ENCODE peak calls at places on chromosomes 5 and 9, in ten cellular contexts. One of them, this sample, is unnamed.

GRCh38 chr9:97078362-97078761 is 39.4 kb upstream of the CTSV start:
- DNase-seq in Peyer's patch: no peak
- DNase-seq in suprapubic skin: no peak
- DNase-seq in A549: no peak
- DNase-seq in ovary: no peak
- DNase-seq in adrenal gland: no peak
- DNase-seq in HCT116: no peak
- DNase-seq in IMR-90: no peak
- DNase-seq in spleen: no peak
- DNase-seq in uterus: no peak
- DNase-seq in this sample: no peak

GRCh38 chr9:100579665-100580064 is 1.8 kb downstream of the CAVIN4 start:
- DNase-seq in Peyer's patch: no peak
- DNase-seq in suprapubic skin: no peak
- DNase-seq in A549: no peak
- DNase-seq in ovary: no peak
- DNase-seq in adrenal gland: no peak
- DNase-seq in HCT116: no peak
- DNase-seq in IMR-90: peak
- DNase-seq in spleen: no peak
- DNase-seq in uterus: no peak
- DNase-seq in this sample: no peak

GRCh38 chr9:20314981-20315380 is 307.3 kb downstream of the MLLT3 start:
- DNase-seq in Peyer's patch: no peak
- DNase-seq in suprapubic skin: no peak
- DNase-seq in A549: no peak
- DNase-seq in ovary: no peak
- DNase-seq in adrenal gland: no peak
- DNase-seq in HCT116: no peak
- DNase-seq in IMR-90: no peak
- DNase-seq in spleen: no peak
- DNase-seq in uterus: no peak
- DNase-seq in this sample: no peak

GRCh38 chr9:110364451-110364850 is 26.8 kb upstream of the TXNDC8 start:
- DNase-seq in Peyer's patch: no peak
- DNase-seq in suprapubic skin: no peak
- DNase-seq in A549: no peak
- DNase-seq in ovary: no peak
- DNase-seq in adrenal gland: no peak
- DNase-seq in HCT116: no peak
- DNase-seq in IMR-90: no peak
- DNase-seq in spleen: no peak
- DNase-seq in uterus: no peak
- DNase-seq in this sample: no peak

GRCh38 chr5:53123702-53124101 is 14.1 kb upstream of the MOCS2 start:
- DNase-seq in Peyer's patch: no peak
- DNase-seq in suprapubic skin: no peak
- DNase-seq in A549: no peak
- DNase-seq in ovary: no peak
- DNase-seq in adrenal gland: no peak
- DNase-seq in HCT116: no peak
- DNase-seq in IMR-90: peak
- DNase-seq in spleen: no peak
- DNase-seq in uterus: no peak
- DNase-seq in this sample: no peak

GRCh38 chr9:91943876-91944470 is 6.1 kb downstream of the ROR2 start:
- DNase-seq in Peyer's patch: no peak
- DNase-seq in suprapubic skin: no peak
- DNase-seq in A549: no peak
- DNase-seq in ovary: no peak
- DNase-seq in adrenal gland: no peak
- DNase-seq in HCT116: no peak
- DNase-seq in IMR-90: peak
- DNase-seq in spleen: no peak
- DNase-seq in uterus: no peak
- DNase-seq in this sample: no peak

GRCh38 chr9:84736076-84736475 is 66.5 kb downstream of the NTRK2 start:
- DNase-seq in Peyer's patch: no peak
- DNase-seq in suprapubic skin: no peak
- DNase-seq in A549: no peak
- DNase-seq in ovary: no peak
- DNase-seq in adrenal gland: no peak
- DNase-seq in HCT116: no peak
- DNase-seq in IMR-90: no peak
- DNase-seq in spleen: no peak
- DNase-seq in uterus: no peak
- DNase-seq in this sample: no peak

GRCh38 chr9:129776938-129777768 is 24.3 kb upstream of the PTGES start:
- DNase-seq in Peyer's patch: peak
- DNase-seq in suprapubic skin: peak
- DNase-seq in A549: peak
- DNase-seq in ovary: peak
- DNase-seq in adrenal gland: peak
- DNase-seq in HCT116: peak
- DNase-seq in IMR-90: peak
- DNase-seq in spleen: peak
- DNase-seq in uterus: peak
- DNase-seq in this sample: no peak

GRCh38 chr9:109766351-109766750 is 13.6 kb upstream of the PALM2AKAP2 start:
- DNase-seq in Peyer's patch: no peak
- DNase-seq in suprapubic skin: no peak
- DNase-seq in A549: peak
- DNase-seq in ovary: no peak
- DNase-seq in adrenal gland: peak
- DNase-seq in HCT116: no peak
- DNase-seq in IMR-90: peak
- DNase-seq in spleen: no peak
- DNase-seq in uterus: no peak
- DNase-seq in this sample: no peak

GRCh38 chr5:139637438-139638089 is 10.6 kb upstream of the CXXC5 start:
- DNase-seq in Peyer's patch: peak
- DNase-seq in suprapubic skin: peak
- DNase-seq in A549: no peak
- DNase-seq in ovary: peak
- DNase-seq in adrenal gland: peak
- DNase-seq in HCT116: no peak
- DNase-seq in IMR-90: peak
- DNase-seq in spleen: peak
- DNase-seq in uterus: peak
- DNase-seq in this sample: peak

GRCh38 chr5:126107381-126107780 is 315.8 kb upstream of the GRAMD2B start:
- DNase-seq in Peyer's patch: no peak
- DNase-seq in suprapubic skin: no peak
- DNase-seq in A549: no peak
- DNase-seq in ovary: no peak
- DNase-seq in adrenal gland: no peak
- DNase-seq in HCT116: no peak
- DNase-seq in IMR-90: no peak
- DNase-seq in spleen: no peak
- DNase-seq in uterus: no peak
- DNase-seq in this sample: no peak

GRCh38 chr9:136482793-136483588 is at the start of gene SEC16A:
- DNase-seq in Peyer's patch: peak
- DNase-seq in suprapubic skin: peak
- DNase-seq in A549: peak
- DNase-seq in ovary: peak
- DNase-seq in adrenal gland: peak
- DNase-seq in HCT116: peak
- DNase-seq in IMR-90: peak
- DNase-seq in spleen: peak
- DNase-seq in uterus: peak
- DNase-seq in this sample: peak
- TF ChIP-seq POLR2A in Peyer's patch: peak
- TF ChIP-seq POLR2A in suprapubic skin: peak
- TF ChIP-seq POLR2A in A549: peak
- TF ChIP-seq POLR2A in ovary: peak
- TF ChIP-seq POLR2A in adrenal gland: peak
- TF ChIP-seq POLR2A in HCT116: no peak
- TF ChIP-seq POLR2A in IMR-90: peak
- TF ChIP-seq POLR2A in spleen: no peak
- TF ChIP-seq POLR2A in uterus: peak
- TF ChIP-seq POLR2A in this sample: peak

GRCh38 chr5:177362871-177363507 is 5.3 kb downstream of the RGS14 start:
- DNase-seq in Peyer's patch: peak
- DNase-seq in suprapubic skin: peak
- DNase-seq in A549: peak
- DNase-seq in ovary: peak
- DNase-seq in adrenal gland: peak
- DNase-seq in HCT116: no peak
- DNase-seq in IMR-90: no peak
- DNase-seq in spleen: peak
- DNase-seq in uterus: peak
- DNase-seq in this sample: peak

GRCh38 chr5:177365845-177366527 is 8.3 kb downstream of the RGS14 start:
- DNase-seq in Peyer's patch: no peak
- DNase-seq in suprapubic skin: no peak
- DNase-seq in A549: no peak
- DNase-seq in ovary: no peak
- DNase-seq in adrenal gland: peak
- DNase-seq in HCT116: no peak
- DNase-seq in IMR-90: no peak
- DNase-seq in spleen: no peak
- DNase-seq in uterus: no peak
- DNase-seq in this sample: no peak

GRCh38 chr5:177363565-177363964 is 5.8 kb downstream of the RGS14 start:
- DNase-seq in Peyer's patch: no peak
- DNase-seq in suprapubic skin: no peak
- DNase-seq in A549: no peak
- DNase-seq in ovary: no peak
- DNase-seq in adrenal gland: no peak
- DNase-seq in HCT116: no peak
- DNase-seq in IMR-90: no peak
- DNase-seq in spleen: no peak
- DNase-seq in uterus: no peak
- DNase-seq in this sample: no peak

GRCh38 chr5:177362102-177362868 is 4.6 kb downstream of the RGS14 start:
- DNase-seq in Peyer's patch: no peak
- DNase-seq in suprapubic skin: no peak
- DNase-seq in A549: no peak
- DNase-seq in ovary: no peak
- DNase-seq in adrenal gland: no peak
- DNase-seq in HCT116: no peak
- DNase-seq in IMR-90: no peak
- DNase-seq in spleen: no peak
- DNase-seq in uterus: no peak
- DNase-seq in this sample: no peak

GRCh38 chr5:177364159-177364962 is 6.6 kb downstream of the RGS14 start:
- DNase-seq in Peyer's patch: no peak
- DNase-seq in suprapubic skin: no peak
- DNase-seq in A549: no peak
- DNase-seq in ovary: no peak
- DNase-seq in adrenal gland: no peak
- DNase-seq in HCT116: no peak
- DNase-seq in IMR-90: no peak
- DNase-seq in spleen: no peak
- DNase-seq in uterus: no peak
- DNase-seq in this sample: no peak
- TF ChIP-seq POLR2A in Peyer's patch: no peak
- TF ChIP-seq POLR2A in suprapubic skin: no peak
- TF ChIP-seq POLR2A in A549: no peak
- TF ChIP-seq POLR2A in ovary: no peak
- TF ChIP-seq POLR2A in adrenal gland: no peak
- TF ChIP-seq POLR2A in HCT116: no peak
- TF ChIP-seq POLR2A in IMR-90: no peak
- TF ChIP-seq POLR2A in spleen: no peak
- TF ChIP-seq POLR2A in uterus: no peak
- TF ChIP-seq POLR2A in this sample: no peak

DNA sequence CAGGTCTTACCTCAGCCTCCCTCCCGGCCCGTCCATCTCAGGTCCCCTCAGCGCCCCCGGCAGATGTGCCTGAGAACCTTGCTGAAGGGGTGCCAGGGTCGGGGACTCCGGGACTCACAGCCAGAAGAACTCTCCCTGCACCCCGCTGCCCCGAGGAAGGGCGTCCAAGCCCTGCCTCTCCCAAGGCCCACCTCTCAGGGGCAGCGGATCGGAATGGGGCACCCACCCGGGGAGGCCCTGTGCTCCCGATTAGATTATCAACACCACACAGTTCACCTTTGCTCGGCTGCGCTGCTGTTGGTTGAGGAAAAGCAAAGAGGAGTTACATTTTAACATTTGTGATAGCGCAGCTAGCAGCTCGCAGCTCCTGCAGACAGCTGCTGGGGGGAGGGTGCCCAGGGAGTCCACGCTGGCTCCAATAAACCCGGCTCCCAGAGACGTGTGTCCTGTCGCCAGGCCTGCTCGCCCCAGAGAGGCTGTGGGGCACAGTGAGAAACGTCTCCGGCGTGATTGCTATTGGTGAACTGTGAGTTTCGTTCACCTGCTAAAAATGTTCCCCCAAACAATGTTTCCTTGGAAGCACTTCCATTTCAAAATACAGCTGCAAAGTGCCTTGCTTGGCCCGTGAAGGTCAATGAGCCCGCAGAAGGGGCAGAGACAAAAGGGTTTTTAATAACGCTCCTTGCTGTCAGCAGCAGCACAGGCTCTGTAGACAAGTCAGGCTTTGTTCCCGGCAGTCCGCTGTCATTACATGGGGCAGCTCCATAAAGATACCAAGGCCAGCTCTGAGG is 18.6 kb upstream of the SLC6A19 start:
- DNase-seq in Peyer's patch: no peak
- DNase-seq in suprapubic skin: no peak
- DNase-seq in A549: no peak
- DNase-seq in ovary: no peak
- DNase-seq in adrenal gland: no peak
- DNase-seq in HCT116: no peak
- DNase-seq in IMR-90: no peak
- DNase-seq in spleen: peak
- DNase-seq in uterus: no peak
- DNase-seq in this sample: no peak
- TF ChIP-seq POLR2A in Peyer's patch: peak
- TF ChIP-seq POLR2A in suprapubic skin: no peak
- TF ChIP-seq POLR2A in A549: no peak
- TF ChIP-seq POLR2A in ovary: no peak
- TF ChIP-seq POLR2A in adrenal gland: no peak
- TF ChIP-seq POLR2A in HCT116: no peak
- TF ChIP-seq POLR2A in IMR-90: no peak
- TF ChIP-seq POLR2A in spleen: no peak
- TF ChIP-seq POLR2A in uterus: no peak
- TF ChIP-seq POLR2A in this sample: no peak

DNA sequence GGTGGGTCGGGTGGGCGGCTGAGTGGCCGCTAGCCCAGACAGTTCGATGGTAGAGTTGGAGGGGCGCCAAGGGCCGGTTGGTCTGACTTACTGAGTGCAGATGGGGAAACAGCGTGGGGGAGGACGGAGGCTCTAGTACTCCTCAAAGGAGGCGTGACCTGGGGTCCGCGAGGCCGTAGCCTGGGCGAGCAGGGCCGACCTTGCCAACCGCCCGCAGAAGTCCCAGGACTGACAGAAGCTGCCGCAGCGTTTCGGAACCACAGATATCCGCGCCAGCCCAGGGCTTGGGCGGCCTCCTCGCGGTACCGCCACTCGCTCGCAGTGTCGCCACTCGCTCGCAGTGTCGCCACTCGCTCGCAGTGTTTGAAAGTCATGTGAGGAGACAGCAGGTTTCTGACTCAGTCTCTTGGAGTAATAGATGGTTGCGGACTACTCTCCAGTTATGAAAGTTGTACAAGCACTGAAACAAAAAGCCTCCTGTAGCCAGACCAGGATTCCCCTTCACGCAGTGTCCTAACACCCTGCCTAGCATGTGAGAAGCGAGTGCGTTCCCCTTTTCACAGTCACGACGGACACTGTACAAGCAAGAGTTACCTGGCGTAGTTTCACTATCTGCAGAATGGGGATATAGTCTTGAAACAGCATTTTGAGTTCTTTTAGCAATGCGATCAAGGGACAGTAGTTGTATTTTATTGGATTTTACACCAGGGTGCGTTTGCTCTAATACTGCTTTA is 674 bp downstream of the TMEM38B start:
- DNase-seq in Peyer's patch: peak
- DNase-seq in suprapubic skin: peak
- DNase-seq in A549: peak
- DNase-seq in ovary: peak
- DNase-seq in adrenal gland: peak
- DNase-seq in HCT116: no peak
- DNase-seq in IMR-90: peak
- DNase-seq in spleen: peak
- DNase-seq in uterus: peak
- DNase-seq in this sample: peak
- TF ChIP-seq POLR2A in Peyer's patch: peak
- TF ChIP-seq POLR2A in suprapubic skin: no peak
- TF ChIP-seq POLR2A in A549: no peak
- TF ChIP-seq POLR2A in ovary: peak
- TF ChIP-seq POLR2A in adrenal gland: peak
- TF ChIP-seq POLR2A in HCT116: no peak
- TF ChIP-seq POLR2A in IMR-90: no peak
- TF ChIP-seq POLR2A in spleen: no peak
- TF ChIP-seq POLR2A in uterus: no peak
- TF ChIP-seq POLR2A in this sample: no peak